ENCODE peak calls at places on chromosome 10, in four cellular contexts. T is IMR-90, C is mesendoderm, R is neuronal stem cell. G is an unnamed sample.

GRCh38 chr10:60496181-60496580 is 106.5 kb upstream of the ANK3 start:
- DNase-seq in R (no peak), T (no peak), C (no peak), G (no peak)

GRCh38 chr10:17831326-17831725 is 22.2 kb downstream of the MRC1 start:
- DNase-seq in T (no peak), R (no peak), C (no peak), G (no peak)

GRCh38 chr10:133324857-133325260 is 11.8 kb downstream of the CALY start:
- DNase-seq in R (no peak), C (no peak), T (no peak), G (no peak)

GRCh38 chr10:2111936-2112335 is 374.6 kb upstream of the ADARB2 start:
- DNase-seq in T (no peak), R (no peak), C (peak), G (peak)

GRCh38 chr10:323651-324293 is 188.5 kb downstream of the ZMYND11 start:
- DNase-seq in R (no peak), C (no peak), T (peak), G (no peak)

GRCh38 chr10:114933588-114933987 is 4.4 kb upstream of the TRUB1 start:
- DNase-seq in R (no peak), C (no peak), T (peak), G (no peak)

GRCh38 chr10:33501161-33501560 is 166.7 kb upstream of the NRP1 start:
- DNase-seq in R (no peak), C (no peak), T (peak), G (no peak)

GRCh38 chr10:26481914-26482550 is 43.9 kb downstream of the APBB1IP start:
- DNase-seq in C (no peak), T (no peak), R (no peak), G (no peak)

GRCh38 chr10:77165445-77166316 is 471.9 kb downstream of the KCNMA1 start:
- DNase-seq in C (peak), R (peak), T (peak), G (peak)

GRCh38 chr10:96176985-96177384 is 46.9 kb downstream of the ZNF518A start:
- DNase-seq in T (no peak), R (no peak), C (no peak), G (no peak)

GRCh38 chr10:86256690-86257315 is 109.8 kb downstream of the GRID1 start:
- DNase-seq in C (peak), R (no peak), T (no peak), G (peak)

GRCh38 chr10:9097991-9098306 is 1043.5 kb downstream of the GATA3 start:
- DNase-seq in T (no peak), R (no peak), C (no peak), G (no peak)

GRCh38 chr10:3126249-3126648 is 46.3 kb downstream of the PITRM1 start:
- DNase-seq in R (no peak), T (no peak), C (no peak), G (no peak)

GRCh38 chr10:104028146-104028545 is 57.5 kb downstream of the COL17A1 start:
- DNase-seq in R (no peak), C (peak), T (peak), G (peak)

GRCh38 chr10:21100190-21100589 is 203.1 kb upstream of the NEBL start:
- DNase-seq in T (no peak), C (no peak), R (peak), G (no peak)

GRCh38 chr10:127853868-127854768 is 38.6 kb downstream of the CLRN3 start:
- DNase-seq in R (peak), T (peak), C (peak), G (peak)

GRCh38 chr10:15131330-15131729 is 34.2 kb downstream of the RPP38 start:
- DNase-seq in R (no peak), T (no peak), C (no peak), G (no peak)

GRCh38 chr10:38143587-38143986 is 49.5 kb downstream of the ZNF37A start:
- DNase-seq in C (no peak), T (peak), R (no peak), G (no peak)

GRCh38 chr10:22727663-22728062 is 13.3 kb upstream of the PIP4K2A start:
- DNase-seq in C (peak), R (no peak), T (no peak), G (no peak)

GRCh38 chr10:788796-789748 is 99.6 kb upstream of the DIP2C start:
- DNase-seq in T (peak), R (peak), C (peak), G (peak)

GRCh38 chr10:85967594-85967993 is 399.0 kb downstream of the GRID1 start:
- DNase-seq in T (no peak), R (no peak), C (peak), G (no peak)

GRCh38 chr10:74585231-74586087 is 240.9 kb upstream of the KAT6B start:
- DNase-seq in C (peak), R (no peak), T (peak), G (no peak)

GRCh38 chr10:68428396-68428795 is 21.3 kb upstream of the RUFY2 start:
- DNase-seq in C (no peak), T (no peak), R (no peak), G (no peak)

GRCh38 chr10:103533827-103534226 is 40.3 kb downstream of the NEURL1 start:
- DNase-seq in T (no peak), R (no peak), C (no peak), G (no peak)

GRCh38 chr10:114394531-114394930 is 9.8 kb downstream of the AFAP1L2 start:
- DNase-seq in T (no peak), R (no peak), C (no peak), G (no peak)

GRCh38 chr10:96606216-96606615 is 19.4 kb upstream of the TM9SF3 start:
- DNase-seq in C (peak), R (no peak), T (peak), G (no peak)

GRCh38 chr10:3293536-3294431 is 121.2 kb upstream of the PITRM1 start:
- DNase-seq in T (peak), R (no peak), C (no peak), G (no peak)

GRCh38 chr10:101130141-101130540 is 959 bp upstream of the TLX1 start:
- DNase-seq in C (no peak), T (no peak), R (no peak), G (no peak)

GRCh38 chr10:34911661-34912205 is 96.6 kb upstream of the PARD3 start:
- DNase-seq in T (peak), C (no peak), R (no peak), G (no peak)

GRCh38 chr10:22620929-22621328 is 93.4 kb downstream of the PIP4K2A start:
- DNase-seq in C (no peak), R (no peak), T (peak), G (no peak)

GRCh38 chr10:84341538-84341856 is 13.1 kb downstream of the CCSER2 start:
- DNase-seq in C (peak), R (no peak), T (no peak), G (no peak)

GRCh38 chr10:14431868-14432267 is 101.1 kb upstream of the FRMD4A start:
- DNase-seq in R (no peak), C (no peak), T (no peak), G (no peak)

DNA sequence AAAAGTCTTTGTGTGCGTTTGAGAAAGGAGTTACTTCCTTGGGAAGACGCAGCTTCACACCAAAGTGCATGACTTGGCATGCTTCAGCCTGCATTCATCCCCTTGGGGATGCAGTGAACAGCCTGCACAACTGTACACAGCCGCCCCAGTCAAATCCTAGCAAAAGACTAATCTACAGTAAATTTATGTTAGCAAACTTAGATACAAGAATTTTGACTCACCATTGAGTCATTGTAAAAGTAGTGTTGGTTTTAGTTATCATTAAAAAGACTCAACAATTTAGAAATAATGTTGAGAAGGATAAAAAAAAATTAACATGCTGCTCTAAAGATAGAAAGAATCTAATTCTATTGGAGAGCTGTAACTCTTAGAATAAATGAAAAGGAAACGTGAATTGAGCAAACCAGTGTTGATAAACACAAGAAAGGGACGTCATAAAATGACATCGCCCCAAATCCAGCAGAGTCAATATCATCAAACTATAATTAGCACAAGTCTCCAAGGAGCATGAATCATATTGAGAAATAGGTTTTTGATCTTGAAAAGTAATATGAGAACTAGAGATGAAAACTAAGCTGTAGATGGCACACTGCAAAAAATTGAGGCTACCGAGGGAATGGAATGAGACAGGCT is 11.9 kb upstream of the OPTN start:
- DNase-seq in C (no peak), T (peak), R (no peak), G (no peak)
- H2BK5ac ChIP-seq in C (no peak), T (peak), R (no peak), G (no peak)

DNA sequence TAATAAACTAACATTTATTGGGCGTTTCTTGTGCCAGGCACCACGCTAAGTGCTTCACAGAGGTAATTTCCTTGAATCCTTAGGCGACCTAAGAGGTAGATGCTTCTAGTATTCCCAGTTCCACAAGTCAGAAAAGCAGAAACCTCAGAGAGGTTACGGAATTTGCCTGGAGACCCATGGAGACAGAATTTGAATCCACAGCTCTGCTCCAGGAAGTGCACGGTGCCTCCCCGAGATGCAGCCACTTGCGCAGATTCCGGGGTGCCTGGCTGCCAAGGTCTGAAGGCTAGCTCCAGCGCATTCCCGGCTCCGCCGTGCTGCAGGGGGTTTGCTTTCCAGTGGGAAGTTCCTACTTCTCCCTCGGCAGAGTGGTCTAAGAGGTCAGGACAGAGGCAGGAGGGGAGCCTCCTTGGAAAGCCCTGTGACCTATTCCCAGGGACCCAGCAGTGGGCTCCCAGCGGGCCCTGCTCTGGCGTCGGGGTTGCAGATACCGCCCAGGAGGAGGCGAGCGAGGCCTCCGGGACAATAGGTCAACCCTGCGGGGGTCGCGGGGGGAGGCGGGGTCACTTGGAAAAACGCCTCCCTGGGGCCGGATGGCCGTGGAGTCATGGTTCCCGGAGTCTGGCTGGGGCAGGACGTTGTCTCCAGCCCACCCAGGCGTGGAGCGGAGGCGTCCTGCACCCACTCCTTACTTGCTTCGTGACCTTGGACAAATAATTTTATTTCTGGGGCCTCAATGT is 10.1 kb upstream of the NKX2-3 start:
- DNase-seq in R (no peak), C (peak), T (no peak), G (peak)
- H2BK5ac ChIP-seq in R (no peak), C (no peak), T (no peak), G (no peak)

GRCh38 chr10:131570716-131571307 is 259.3 kb upstream of the TCERG1L start:
- DNase-seq in R (no peak), C (no peak), T (no peak), G (no peak)

GRCh38 chr10:131571346-131571745 is 259.8 kb upstream of the TCERG1L start:
- DNase-seq in C (no peak), R (no peak), T (no peak), G (no peak)

GRCh38 chr10:131568866-131569265 is 257.3 kb upstream of the TCERG1L start:
- DNase-seq in T (no peak), R (no peak), C (no peak), G (no peak)

GRCh38 chr10:131571845-131572244 is 260.3 kb upstream of the TCERG1L start:
- DNase-seq in T (no peak), R (no peak), C (no peak), G (no peak)

GRCh38 chr10:131569851-131570715 is 258.6 kb upstream of the TCERG1L start:
- DNase-seq in T (no peak), C (peak), R (peak), G (peak)
- H2BK5ac ChIP-seq in T (no peak), C (no peak), R (peak), G (no peak)

DNA sequence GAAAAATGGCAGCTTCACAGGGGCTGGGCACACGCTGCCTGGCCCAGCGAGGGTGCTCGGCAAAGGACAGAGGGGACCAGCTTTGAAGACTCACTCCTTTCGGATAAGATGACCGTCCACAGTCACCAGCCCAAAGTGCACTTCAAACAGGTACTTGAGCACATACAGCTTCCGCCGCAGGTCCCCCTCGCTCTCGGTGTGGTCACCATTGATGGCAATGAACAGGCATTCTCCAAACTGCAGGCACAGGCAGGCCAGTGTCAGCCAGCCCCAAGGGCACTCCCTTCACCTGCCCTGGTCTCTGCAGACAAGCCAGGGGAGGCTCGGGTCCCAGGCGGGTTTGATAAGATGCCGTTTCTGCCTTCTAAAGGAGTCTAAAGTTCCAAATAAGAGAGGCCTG is 11.6 kb downstream of the HPS1 start:
- DNase-seq in T (no peak), C (no peak), R (no peak), G (no peak)
- H2BK5ac ChIP-seq in T (peak), C (no peak), R (no peak), G (no peak)

DNA sequence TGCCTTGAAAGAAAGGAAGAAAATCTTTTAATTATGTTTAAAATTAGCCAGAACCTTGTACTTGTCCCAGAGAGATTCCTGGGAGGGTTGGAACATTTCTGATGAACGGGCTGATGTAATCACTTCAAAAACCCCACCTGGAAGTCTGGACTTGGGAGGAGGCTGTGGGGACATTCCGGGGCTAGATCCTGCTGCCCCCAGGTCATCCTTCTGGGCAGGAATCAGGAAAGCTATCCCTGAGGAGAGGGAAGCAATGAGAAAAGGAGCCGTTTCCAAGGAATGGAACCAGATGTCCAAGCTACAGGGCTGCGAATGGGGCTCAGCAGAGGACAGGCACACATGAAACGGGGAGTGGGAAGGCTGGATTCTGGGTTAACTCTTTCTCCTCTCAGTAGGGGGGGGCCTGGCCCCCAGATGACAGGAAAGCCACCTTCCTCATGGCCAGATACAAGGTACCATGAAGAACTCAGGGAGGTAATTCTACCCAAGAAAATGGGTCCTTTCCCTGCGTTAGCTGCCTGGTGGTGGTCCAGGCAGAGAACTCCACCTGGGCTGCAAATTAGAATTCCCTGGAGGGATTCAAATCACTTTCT is 280.1 kb downstream of the TCF7L2 start:
- DNase-seq in T (no peak), C (peak), R (no peak), G (no peak)
- H2BK5ac ChIP-seq in T (no peak), C (no peak), R (no peak), G (no peak)

GRCh38 chr10:5497948-5498730 is 1.2 kb downstream of the CALML5 start:
- DNase-seq in T (no peak), C (no peak), R (no peak), G (no peak)

GRCh38 chr10:5500162-5500670 is 846 bp upstream of the CALML5 start:
- DNase-seq in R (no peak), C (no peak), T (no peak), G (no peak)

GRCh38 chr10:5498791-5499492 is 428 bp downstream of the CALML5 start:
- DNase-seq in T (no peak), R (no peak), C (no peak), G (no peak)

GRCh38 chr10:5500910-5501309 is 1.5 kb upstream of the CALML5 start:
- DNase-seq in R (no peak), C (no peak), T (no peak), G (no peak)

GRCh38 chr10:5499493-5499800 is at the start of gene CALML5:
- DNase-seq in T (no peak), C (no peak), R (no peak), G (no peak)
- H2BK5ac ChIP-seq in T (no peak), C (no peak), R (no peak), G (no peak)

GRCh38 chr10:120457431-120458172 is 575 bp downstream of the PLPP4 start:
- DNase-seq in T (no peak), R (no peak), C (no peak), G (peak)

GRCh38 chr10:120458432-120458831 is 1.4 kb downstream of the PLPP4 start:
- DNase-seq in T (no peak), R (no peak), C (no peak), G (no peak)

GRCh38 chr10:120455606-120456005 is 1.4 kb upstream of the PLPP4 start:
- DNase-seq in R (no peak), C (no peak), T (no peak), G (no peak)

GRCh38 chr10:120456143-120456625 is 843 bp upstream of the PLPP4 start:
- DNase-seq in T (no peak), C (peak), R (no peak), G (peak)

DNA sequence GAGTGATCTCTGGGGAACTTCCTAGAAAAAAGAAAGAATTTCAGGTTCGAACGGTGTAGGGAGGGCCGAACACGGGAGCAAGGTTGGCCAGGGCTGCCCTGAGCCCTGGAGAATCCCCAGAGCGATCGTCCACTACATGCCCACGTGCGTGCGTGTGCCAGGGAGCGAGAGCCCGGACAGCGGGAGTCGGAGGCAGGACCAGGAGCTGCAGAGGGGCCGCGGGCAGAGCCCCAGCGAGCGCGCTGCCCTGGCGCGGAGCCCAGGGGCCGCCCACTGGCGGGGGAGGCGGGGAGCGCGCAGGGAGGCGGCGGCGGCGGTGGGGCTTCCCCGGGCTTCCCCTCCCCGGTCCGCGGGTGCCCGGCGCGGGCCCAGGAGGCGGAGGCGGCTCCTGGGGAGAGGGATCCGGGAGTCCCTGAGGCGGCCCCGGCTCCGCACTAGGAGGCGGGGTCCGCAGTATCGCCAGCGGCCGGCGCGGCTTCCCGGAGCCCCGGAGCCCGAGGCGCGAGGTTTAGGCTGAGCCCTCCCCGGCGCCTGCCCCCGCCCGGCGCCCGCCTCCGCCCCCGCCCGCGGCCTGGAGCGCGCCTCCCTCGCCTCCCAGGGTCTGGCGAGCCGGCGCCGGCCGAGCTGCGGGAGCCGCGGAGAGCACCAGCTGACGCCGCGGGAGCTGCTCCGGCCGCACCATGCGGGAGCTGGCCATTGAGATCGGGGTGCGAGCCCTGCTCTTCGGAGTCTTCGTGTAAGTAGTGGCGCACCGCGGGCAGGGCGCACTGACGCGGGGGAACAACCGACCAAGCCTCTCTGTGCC is at the start of gene PLPP4:
- DNase-seq in C (peak), R (peak), T (no peak), G (peak)
- H2BK5ac ChIP-seq in C (no peak), R (peak), T (no peak), G (no peak)